ENCODE peak calls at places on chromosomes 3 and 15, in six cellular contexts. F is WTC11, H is natural killer cell, W is progenitor cell of endocrine pancreas, K is cardiac fibroblast, N is colonic mucosa. B is an unnamed sample.

GRCh38 chr3:51500632-51501131 is 867 bp upstream of the DCAF1 start:
- DNase-seq in F (peak), H (peak), W (no peak), K (no peak), N (peak), B (no peak)

GRCh38 chr3:194279701-194280360 is 71.3 kb downstream of the CPN2 start:
- DNase-seq in F (no peak), H (no peak), W (no peak), K (no peak), N (no peak), B (no peak)

GRCh38 chr3:181773921-181774320 is 62.2 kb downstream of the SOX2 start:
- DNase-seq in F (no peak), H (no peak), W (no peak), K (no peak), N (no peak), B (no peak)

GRCh38 chr3:22933051-22933450 is 270.1 kb upstream of the UBE2E2 start:
- DNase-seq in F (no peak), H (no peak), W (no peak), K (no peak), N (no peak), B (no peak)

GRCh38 chr15:101322849-101323477 is 27.9 kb upstream of the SNRPA1 start:
- DNase-seq in F (no peak), H (no peak), W (no peak), K (no peak), N (no peak), B (no peak)

GRCh38 chr15:80787238-80787805 is 8.2 kb downstream of the CEMIP start:
- DNase-seq in F (peak), H (no peak), W (no peak), K (no peak), N (no peak), B (no peak)

GRCh38 chr3:10332481-10333358 is 11.8 kb upstream of the SEC13 start:
- DNase-seq in F (no peak), H (no peak), W (no peak), K (no peak), N (no peak), B (no peak)

GRCh38 chr15:22952826-22953579 is 27.2 kb downstream of the CYFIP1 start:
- DNase-seq in F (peak), H (no peak), W (no peak), K (peak), N (no peak), B (no peak)

GRCh38 chr3:169771651-169772529 is 1.3 kb upstream of the MYNN start:
- DNase-seq in F (peak), H (peak), W (peak), K (peak), N (peak), B (no peak)

GRCh38 chr3:169772530-169772950 is 656 bp upstream of the MYNN start:
- DNase-seq in F (peak), H (no peak), W (peak), K (peak), N (peak), B (no peak)

GRCh38 chr3:169774186-169774585 is 990 bp downstream of the MYNN start:
- DNase-seq in F (no peak), H (no peak), W (no peak), K (no peak), N (no peak), B (no peak)

GRCh38 chr3:169769287-169770181 is at the start of gene ACTRT3:
- DNase-seq in F (peak), H (peak), W (peak), K (peak), N (peak), B (peak)

DNA sequence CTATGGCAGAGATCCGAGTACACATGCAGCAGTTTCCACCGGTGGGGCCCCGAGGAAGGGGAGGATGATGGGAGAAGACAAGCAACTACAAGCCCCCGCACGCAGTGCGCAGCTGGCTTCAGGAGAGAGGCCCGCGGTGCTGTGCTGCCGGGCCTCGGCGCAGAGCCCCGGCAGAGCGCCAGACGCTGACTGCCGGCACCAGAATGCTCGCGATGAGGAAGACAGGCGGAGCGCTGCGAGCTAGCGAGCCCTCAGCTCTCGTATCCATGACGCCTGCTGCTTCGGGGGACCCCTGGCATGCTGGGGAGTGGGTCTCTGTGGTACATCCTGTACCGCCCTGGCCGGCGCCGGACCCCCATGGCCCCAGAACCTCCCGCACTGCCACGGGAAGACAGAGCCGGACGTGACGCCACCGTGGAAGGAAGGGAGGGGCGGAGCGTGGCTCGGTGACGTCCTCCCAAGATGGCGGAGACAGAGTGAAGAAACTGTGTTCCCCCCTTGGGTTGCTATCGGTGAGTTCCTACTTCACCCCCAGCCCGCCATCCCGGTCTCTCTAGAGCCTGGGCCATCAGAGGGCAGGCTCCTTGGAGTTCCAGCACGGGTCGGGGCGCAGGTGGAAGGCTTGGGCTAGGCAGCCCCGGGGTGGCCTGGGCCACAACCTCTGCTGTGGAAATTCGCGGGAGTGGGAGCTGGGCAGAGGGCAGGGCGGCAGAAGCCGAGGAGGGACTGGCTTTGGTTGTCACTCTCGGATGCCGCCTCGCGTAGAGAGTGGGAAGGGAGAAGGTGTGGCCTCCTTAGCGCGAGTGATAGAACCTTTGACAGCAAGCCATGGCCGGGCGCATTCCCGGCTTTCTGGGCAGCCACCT is at the start of gene MYNN:
- DNase-seq in F (peak), H (peak), W (peak), K (peak), N (peak), B (peak)
- TF ChIP-seq CTCF in F (no peak), H (no peak), W (peak), K (peak), N (no peak), B (no peak)

GRCh38 chr3:52986049-52986448 is 59.8 kb downstream of the SFMBT1 start:
- DNase-seq in F (no peak), H (no peak), W (no peak), K (peak), N (no peak), B (no peak)

GRCh38 chr3:52983828-52984227 is 62.0 kb downstream of the SFMBT1 start:
- DNase-seq in F (no peak), H (no peak), W (no peak), K (no peak), N (no peak), B (no peak)

GRCh38 chr3:52983336-52983807 is 62.5 kb downstream of the SFMBT1 start:
- DNase-seq in F (no peak), H (no peak), W (no peak), K (no peak), N (no peak), B (no peak)

GRCh38 chr3:52990637-52991036 is 55.2 kb downstream of the SFMBT1 start:
- DNase-seq in F (no peak), H (no peak), W (no peak), K (no peak), N (no peak), B (no peak)

DNA sequence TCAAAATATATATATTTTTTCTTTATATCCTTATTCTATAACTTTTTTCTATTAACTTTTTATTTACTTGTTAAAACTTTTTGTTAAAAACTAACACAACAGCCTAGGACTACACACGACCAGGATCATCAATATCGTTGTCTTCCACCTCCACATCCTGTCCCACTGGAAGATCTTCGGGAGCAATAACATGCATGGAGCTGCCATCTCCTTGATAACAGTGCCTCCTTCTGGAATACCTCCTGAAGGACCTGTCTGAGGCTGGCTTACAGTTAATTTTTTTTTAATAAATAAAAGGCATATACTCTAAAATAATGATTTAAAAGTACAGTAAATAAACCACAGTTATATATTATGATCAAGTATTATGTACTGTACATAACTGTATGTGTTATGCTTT is 58.9 kb downstream of the SFMBT1 start:
- DNase-seq in F (no peak), H (no peak), W (no peak), K (peak), N (no peak), B (no peak)
- TF ChIP-seq CTCF in F (no peak), H (no peak), W (no peak), K (peak), N (peak), B (peak)

GRCh38 chr3:139979991-139980390 is 45.0 kb downstream of the CLSTN2 start:
- DNase-seq in F (no peak), H (no peak), W (no peak), K (no peak), N (no peak), B (no peak)

GRCh38 chr3:139978966-139979365 is 44.0 kb downstream of the CLSTN2 start:
- DNase-seq in F (no peak), H (no peak), W (no peak), K (no peak), N (no peak), B (no peak)

DNA sequence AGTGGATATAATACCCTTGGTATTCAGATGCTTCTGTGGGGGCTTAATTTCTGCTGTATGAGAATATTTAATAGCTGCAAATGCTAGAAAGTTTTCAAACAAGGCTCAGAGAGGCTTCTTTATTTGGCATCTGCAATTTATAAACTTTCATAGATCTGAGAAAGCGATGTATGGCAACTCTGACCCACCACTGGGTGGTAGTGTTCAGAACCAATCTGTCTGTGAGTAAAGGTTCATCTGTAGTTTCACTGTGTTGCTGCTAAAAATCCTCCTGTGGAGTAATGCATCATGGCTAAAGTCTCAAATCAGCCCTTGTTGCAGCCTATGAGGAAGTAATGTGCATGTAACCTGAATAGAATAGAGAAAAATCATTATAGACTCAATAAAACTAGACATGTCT is 47.4 kb downstream of the CLSTN2 start:
- DNase-seq in F (no peak), H (no peak), W (no peak), K (peak), N (no peak), B (no peak)
- TF ChIP-seq CTCF in F (no peak), H (no peak), W (peak), K (no peak), N (no peak), B (peak)

DNA sequence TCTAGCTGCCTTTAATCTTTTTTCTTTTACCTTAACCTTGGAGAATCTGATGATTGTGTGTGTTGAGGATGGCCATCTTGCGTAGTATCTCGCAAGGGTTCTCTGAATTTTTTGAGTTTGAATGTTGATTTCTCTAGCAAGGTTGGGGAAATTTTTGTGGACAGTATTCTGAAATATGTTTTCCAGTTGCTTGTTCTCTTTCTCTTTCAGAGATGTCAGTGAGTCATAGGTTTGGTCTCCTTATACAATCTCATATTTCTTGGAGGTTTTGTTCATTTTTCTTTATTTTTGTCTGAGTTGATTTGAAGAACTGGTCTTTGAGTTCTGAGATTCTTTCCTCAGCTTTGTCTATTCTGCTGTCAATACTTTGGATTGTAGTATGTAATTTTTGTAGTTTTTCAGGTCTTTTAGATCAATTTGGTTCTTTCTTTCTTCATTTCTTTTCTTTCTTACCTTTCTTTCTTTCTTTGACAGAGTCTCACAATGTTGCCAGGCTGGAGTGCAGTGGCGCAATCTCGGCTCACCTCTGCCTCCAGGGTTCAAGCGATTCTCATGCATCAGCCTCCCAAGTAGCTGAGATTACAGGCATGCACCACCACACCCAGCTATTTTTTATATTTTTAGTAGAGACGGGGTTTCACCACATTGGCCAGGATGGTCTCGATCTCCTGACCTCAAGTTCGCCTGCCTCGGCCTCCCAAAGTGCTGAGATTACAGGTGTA is 366.4 kb upstream of the RASGRP1 start:
- DNase-seq in F (no peak), H (no peak), W (no peak), K (peak), N (no peak), B (no peak)
- TF ChIP-seq CTCF in F (no peak), H (no peak), W (no peak), K (no peak), N (no peak), B (no peak)

DNA sequence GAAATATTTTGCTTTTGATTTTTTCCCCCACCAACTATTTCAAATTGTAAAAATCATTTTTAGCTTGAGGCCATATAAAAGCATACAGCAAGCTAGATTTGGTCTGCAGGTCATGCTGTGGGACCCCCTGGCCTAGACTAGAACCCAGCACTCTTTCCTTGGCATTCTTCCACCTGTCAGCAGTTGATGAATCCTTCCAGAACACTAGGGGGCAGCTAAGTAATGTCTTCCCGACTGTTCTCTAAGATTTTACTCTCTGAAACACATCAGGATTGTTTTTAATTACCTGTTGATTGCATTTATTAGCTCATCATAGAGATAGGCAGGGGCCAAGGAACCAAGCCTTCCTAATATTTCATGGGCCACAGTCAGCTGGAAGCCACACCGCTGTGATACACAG is 174.5 kb downstream of the CACNA1D start:
- DNase-seq in F (no peak), H (no peak), W (no peak), K (no peak), N (no peak), B (no peak)
- TF ChIP-seq CTCF in F (no peak), H (no peak), W (peak), K (peak), N (no peak), B (peak)

DNA sequence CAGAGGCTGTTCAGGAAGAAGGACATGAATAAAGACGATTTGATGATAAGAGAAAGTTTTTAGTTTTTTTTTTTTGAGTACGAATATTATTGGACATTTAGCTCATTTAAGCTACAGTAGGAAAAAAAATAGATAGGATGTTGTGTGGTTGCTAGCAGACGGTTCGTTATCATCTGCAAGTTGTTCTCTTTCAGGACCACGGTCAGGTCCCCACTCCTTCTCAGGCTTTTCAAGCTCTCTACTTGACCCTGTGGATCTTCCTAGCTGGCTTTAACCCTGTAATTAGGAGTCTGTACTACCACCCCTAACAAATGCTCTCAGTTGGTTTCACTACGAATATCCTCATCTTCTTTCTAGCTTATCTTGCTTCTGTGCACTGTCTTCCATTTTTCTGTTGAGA is 1.1 kb downstream of the KCNH8 start:
- DNase-seq in F (peak), H (no peak), W (peak), K (peak), N (peak), B (no peak)
- TF ChIP-seq CTCF in F (no peak), H (no peak), W (no peak), K (no peak), N (no peak), B (no peak)

GRCh38 chr3:130725746-130726145 is 20.9 kb downstream of the PIK3R4 start:
- DNase-seq in F (no peak), H (no peak), W (no peak), K (peak), N (no peak), B (no peak)

GRCh38 chr3:130733236-130733884 is 13.3 kb downstream of the PIK3R4 start:
- DNase-seq in F (no peak), H (no peak), W (no peak), K (no peak), N (no peak), B (no peak)

GRCh38 chr3:130731817-130732216 is 14.8 kb downstream of the PIK3R4 start:
- DNase-seq in F (no peak), H (no peak), W (no peak), K (no peak), N (no peak), B (no peak)

GRCh38 chr3:130729154-130729553 is 17.5 kb downstream of the PIK3R4 start:
- DNase-seq in F (no peak), H (no peak), W (no peak), K (no peak), N (no peak), B (no peak)

GRCh38 chr3:130728037-130728436 is 18.6 kb downstream of the PIK3R4 start:
- DNase-seq in F (no peak), H (no peak), W (no peak), K (peak), N (no peak), B (no peak)
- TF ChIP-seq CTCF in F (no peak), H (no peak), W (no peak), K (no peak), N (no peak), B (no peak)

DNA sequence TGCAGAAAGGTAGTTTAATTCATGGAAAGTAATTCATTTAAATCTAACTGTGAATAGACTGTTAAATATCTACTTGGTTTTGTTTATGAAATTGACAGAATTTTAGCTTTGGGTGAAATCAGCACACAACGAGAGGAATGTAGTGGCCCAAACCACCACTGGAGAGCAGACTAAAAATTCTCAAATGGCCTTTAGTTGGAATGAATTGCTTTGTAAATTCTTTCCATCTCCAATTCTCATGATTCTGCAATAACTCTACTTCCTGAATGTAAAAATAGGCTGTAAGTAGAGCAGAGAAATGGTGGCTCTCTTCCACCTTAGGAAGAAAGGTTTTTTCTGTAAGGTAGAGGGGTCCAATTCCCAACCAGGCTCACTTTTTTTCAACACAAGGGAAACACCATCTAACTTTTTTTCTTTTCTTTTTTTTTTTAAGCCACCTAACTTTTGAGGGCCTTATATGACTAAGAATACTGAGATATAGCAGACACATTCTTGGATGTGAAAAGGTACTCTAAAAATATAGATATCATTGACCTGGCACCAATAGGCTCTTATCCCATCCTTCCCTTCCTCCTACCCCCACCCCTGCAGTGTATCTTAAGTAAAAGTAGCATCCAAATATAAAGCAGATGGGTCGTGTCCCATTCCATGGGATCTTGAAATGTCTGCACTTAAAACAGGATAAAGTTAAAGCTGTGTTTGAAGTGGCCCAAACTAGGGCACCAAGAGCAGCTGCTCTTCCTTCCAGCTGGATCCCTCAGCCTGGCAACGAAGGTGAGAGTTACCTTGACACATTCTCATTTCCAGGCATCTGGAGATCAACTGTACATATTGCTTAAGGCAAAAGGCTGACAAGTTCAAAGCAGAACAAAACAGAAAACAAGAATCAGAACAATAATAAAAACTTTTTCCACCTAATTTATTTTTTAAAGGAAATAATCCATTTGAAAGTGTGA is 194.1 kb downstream of the TPRG1 start:
- DNase-seq in F (no peak), H (no peak), W (no peak), K (peak), N (no peak), B (no peak)
- TF ChIP-seq CTCF in F (no peak), H (no peak), W (no peak), K (no peak), N (no peak), B (no peak)

DNA sequence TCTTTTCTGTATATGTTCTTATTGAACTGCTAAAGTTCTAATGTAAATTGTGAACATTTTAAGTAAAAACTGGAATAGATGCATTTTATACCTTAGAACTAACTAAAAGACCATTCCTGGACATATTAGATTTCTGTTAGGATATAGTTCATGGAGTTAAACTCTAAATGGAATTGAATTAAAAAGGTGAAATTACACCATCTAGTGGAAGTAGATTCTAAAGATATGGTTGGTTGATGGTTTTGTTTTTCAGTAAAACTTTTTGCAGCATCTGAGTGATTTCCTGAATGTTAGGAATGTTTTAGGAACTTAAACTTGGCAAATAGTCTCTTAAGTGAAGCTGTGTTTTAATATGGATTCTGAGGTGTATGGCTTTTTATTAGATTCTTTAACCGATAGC is 96.8 kb downstream of the SLMAP start:
- DNase-seq in F (no peak), H (no peak), W (no peak), K (peak), N (no peak), B (no peak)
- TF ChIP-seq CTCF in F (no peak), H (peak), W (peak), K (no peak), N (no peak), B (peak)

B was measured in type B pancreatic cell.